ENCODE peak calls at places on chromosomes 16 and 17, in ten cellular contexts. N, D, F, G, M, Y, P, Q, Z and J are unnamed samples.

GRCh38 chr16:68844211-68844564 is 857 bp downstream of the TANGO6 start:
- DNase-seq in N (no peak), G (no peak), Y (no peak), M (no peak), Q (no peak), Z (no peak), F (no peak), D (no peak), P (no peak), J (no peak)

GRCh38 chr16:48788475-48788874 is 178.5 kb upstream of the N4BP1 start:
- DNase-seq in P (no peak), G (no peak), M (no peak), N (no peak), Q (no peak), D (no peak), Z (no peak), Y (no peak), F (no peak), J (no peak)

GRCh38 chr17:81294512-81295030 is 536 bp downstream of the SLC38A10 start:
- DNase-seq in N (no peak), F (no peak), M (no peak), P (peak), Y (no peak), G (no peak), D (no peak), Z (no peak), Q (no peak), J (no peak)

GRCh38 chr17:70270554-70270953 is 101.2 kb downstream of the KCNJ2 start:
- DNase-seq in G (no peak), N (no peak), Z (no peak), Y (no peak), M (no peak), P (no peak), Q (no peak), D (no peak), F (no peak), J (no peak)

GRCh38 chr16:4330277-4330882 is 14.5 kb downstream of the GLIS2 start:
- DNase-seq in F (peak), D (peak), Q (peak), Z (peak), N (peak), Y (peak), G (peak), P (no peak), M (peak), J (no peak)

GRCh38 chr16:17723735-17724134 is 253.0 kb upstream of the XYLT1 start:
- DNase-seq in N (no peak), P (no peak), Z (no peak), F (no peak), Y (no peak), M (no peak), D (no peak), G (no peak), Q (peak), J (no peak)

GRCh38 chr17:49443862-49444261 is 29.2 kb upstream of the PHB1 start:
- DNase-seq in P (no peak), Y (no peak), F (no peak), D (no peak), Q (peak), M (no peak), G (no peak), N (no peak), Z (no peak), J (no peak)

GRCh38 chr17:28394717-28395116 is 11.3 kb downstream of the SLC46A1 start:
- DNase-seq in Z (no peak), D (no peak), Q (peak), F (no peak), G (no peak), P (no peak), M (no peak), Y (no peak), N (peak), J (no peak)

GRCh38 chr17:7479139-7479388 is 367 bp downstream of the ZBTB4 start:
- DNase-seq in F (no peak), N (no peak), Q (no peak), Y (no peak), G (no peak), Z (no peak), P (no peak), M (no peak), D (no peak), J (no peak)

GRCh38 chr16:29310852-29311314 is 95.6 kb downstream of the NPIPB11 start:
- DNase-seq in Z (no peak), Y (no peak), N (no peak), P (no peak), Q (no peak), G (no peak), F (no peak), D (no peak), M (peak), J (no peak)

GRCh38 chr16:28085376-28086171 is 22.1 kb upstream of the GSG1L start:
- DNase-seq in F (no peak), Y (no peak), Z (no peak), P (no peak), G (no peak), N (no peak), D (no peak), M (no peak), Q (no peak), J (no peak)

GRCh38 chr16:6602401-6602800 is 730.2 kb upstream of the RBFOX1 start:
- DNase-seq in Z (no peak), Q (no peak), Y (no peak), F (no peak), P (no peak), M (no peak), D (peak), N (no peak), G (no peak), J (no peak)

GRCh38 chr17:82118815-82119380 is 20.9 kb upstream of the FASN start:
- DNase-seq in N (no peak), F (no peak), G (no peak), M (no peak), Q (peak), D (no peak), Y (no peak), Z (no peak), P (no peak), J (no peak)

GRCh38 chr16:57303021-57303909 is 18.8 kb upstream of the PLLP start:
- DNase-seq in D (no peak), G (no peak), P (no peak), M (peak), Y (no peak), Q (no peak), Z (no peak), F (no peak), N (no peak), J (peak)

GRCh38 chr16:67257486-67258159 is 8.8 kb downstream of the SLC9A5 start:
- DNase-seq in M (no peak), N (no peak), P (no peak), G (no peak), Y (no peak), Z (no peak), Q (no peak), F (no peak), D (no peak), J (no peak)

GRCh38 chr16:9225527-9226316 is 134.3 kb downstream of the HAPSTR1 start:
- DNase-seq in G (no peak), M (no peak), F (no peak), Z (peak), Q (no peak), P (no peak), Y (no peak), D (no peak), N (peak), J (no peak)

GRCh38 chr16:49608801-49609200 is 235.2 kb downstream of the C16orf78 start:
- DNase-seq in N (no peak), M (no peak), Q (peak), D (no peak), F (no peak), Z (no peak), G (no peak), P (no peak), Y (no peak), J (peak)

GRCh38 chr16:83901101-83901500 is 2.2 kb downstream of the MLYCD start:
- DNase-seq in M (no peak), Y (no peak), Z (no peak), F (no peak), D (no peak), G (no peak), P (no peak), Q (no peak), N (no peak), J (no peak)